ENCODE peak calls at places on chromosomes 5 and 9, in eight cellular contexts. C is immature natural killer cell; G is stimulated activated CD8-positive, alpha-beta memory T cell treated with anti-CD3 and anti-CD28 coated beads, Interleukin-2, amount 100 ng/mL, for 1 hour; B is AG08395; A is T-helper 17 cell; M is PC-9; R is stimulated activated CD4-positive, alpha-beta T cell treated with anti-CD3 and anti-CD28 coated beads, Interleukin-15, amount 100 ng/mL, for 24 hours; T is activated T-cell treated with anti-CD3 and anti-CD28 coated beads, Interleukin-2, amount 50 U/mL, for 1 hour. Y is an unnamed sample.

GRCh38 chr9:123316053-123316718 is 39.8 kb upstream of the CRB2 start:
- DNase-seq in M (no peak), C (no peak), R (no peak), T (no peak), A (no peak), B (no peak), G (no peak), Y (no peak)

GRCh38 chr5:37816883-37817282 is 23.0 kb downstream of the GDNF start:
- DNase-seq in A (no peak), M (no peak), B (peak), R (no peak), C (no peak), G (no peak), T (no peak), Y (peak)

GRCh38 chr5:9681706-9682105 is 51.6 kb upstream of the TAS2R1 start:
- DNase-seq in R (no peak), M (no peak), G (no peak), A (no peak), C (no peak), T (no peak), B (no peak), Y (no peak)

GRCh38 chr5:133509742-133510079 is 102.6 kb downstream of the FSTL4 start:
- DNase-seq in M (no peak), B (no peak), R (no peak), C (no peak), T (no peak), A (no peak), G (no peak), Y (no peak)

GRCh38 chr9:122991370-122991830 is 42.1 kb upstream of the GPR21 start:
- DNase-seq in T (no peak), C (peak), M (peak), R (peak), B (peak), A (no peak), G (no peak), Y (peak)

GRCh38 chr5:114360816-114361723 is 800 bp upstream of the KCNN2 start:
- DNase-seq in R (peak), B (no peak), A (no peak), T (no peak), G (no peak), M (no peak), C (no peak), Y (no peak)

GRCh38 chr5:14316471-14316870 is 173.3 kb downstream of the TRIO start:
- DNase-seq in R (no peak), B (peak), C (no peak), T (no peak), M (no peak), G (no peak), A (no peak), Y (no peak)

GRCh38 chr5:81422671-81423070 is 28.7 kb upstream of the ACOT12 start:
- DNase-seq in G (no peak), M (no peak), T (no peak), R (no peak), A (no peak), C (no peak), B (peak), Y (peak)

GRCh38 chr5:10857333-10857723 is 96.3 kb upstream of the DAP start:
- DNase-seq in B (no peak), M (no peak), T (no peak), A (no peak), R (no peak), C (no peak), G (no peak), Y (no peak)

GRCh38 chr5:112693301-112693700 is 44.4 kb upstream of the APC start:
- DNase-seq in R (no peak), C (no peak), G (no peak), B (no peak), T (no peak), M (no peak), A (no peak), Y (no peak)

GRCh38 chr9:137156567-137157375 is 13.1 kb downstream of the LRRC26 start:
- DNase-seq in A (peak), C (peak), M (no peak), G (peak), B (peak), R (peak), T (peak), Y (peak)

GRCh38 chr9:7374966-7375650 is 424.5 kb downstream of the DMAC1 start:
- DNase-seq in T (no peak), M (no peak), A (no peak), R (no peak), G (no peak), C (no peak), B (no peak), Y (no peak)

GRCh38 chr5:141001466-141001853 is 35.2 kb downstream of the PCDHAC2 start:
- DNase-seq in R (no peak), B (no peak), A (no peak), C (no peak), T (no peak), G (no peak), M (peak), Y (no peak)

GRCh38 chr9:137028281-137029057 is 432 bp upstream of the ABCA2 start:
- DNase-seq in G (peak), T (peak), M (peak), C (peak), B (peak), R (peak), A (peak), Y (peak)

GRCh38 chr5:1568201-1568979 is 44.6 kb upstream of the LPCAT1 start:
- DNase-seq in A (no peak), B (peak), R (no peak), M (peak), T (no peak), C (no peak), G (no peak), Y (peak)

GRCh38 chr5:83955916-83956315 is 235.3 kb upstream of the HAPLN1 start:
- DNase-seq in T (no peak), B (peak), C (no peak), A (no peak), G (no peak), M (no peak), R (no peak), Y (peak)

GRCh38 chr5:54259090-54259489 is 51.3 kb downstream of the ARL15 start:
- DNase-seq in T (no peak), B (no peak), A (no peak), C (no peak), G (no peak), R (no peak), M (no peak), Y (peak)

GRCh38 chr9:128213746-128214497 is 10.7 kb downstream of the DNM1 start:
- DNase-seq in M (no peak), R (no peak), B (no peak), C (no peak), A (no peak), G (no peak), T (no peak), Y (no peak)

Y was measured in GM23248.